ENCODE peak calls at places on chromosomes 2 and 18, in nine cellular contexts. E is neural progenitor cell; S is upper lobe of right lung; B is IMR-90; C is thoracic aorta; W is A549; J is iPS DF 6.9; K is CD8-positive, alpha-beta T cell; H is aorta. U is an unnamed sample.
A peak's percentile ranks its signal among the peaks of the same experiment; 100 is the strongest.

GRCh38 chr2:175432021-175432420 is 250.5 kb upstream of the ATP5MC3 start:
- DNase-seq in E (peak; percentile 43), S (no peak), B (no peak), C (no peak), W (no peak), J (no peak), K (no peak), H (no peak), U (no peak)

GRCh38 chr2:20062615-20063545 is 11.5 kb upstream of the LAPTM4A start:
- DNase-seq in E (no peak), S (no peak), B (peak; percentile 99), C (peak; percentile 38), W (no peak), J (no peak), K (no peak), H (peak; percentile 75), U (no peak)

GRCh38 chr2:19677215-19677777 is 224.5 kb downstream of the TTC32 start:
- DNase-seq in E (no peak), S (no peak), B (no peak), C (no peak), W (no peak), J (no peak), K (no peak), H (no peak), U (no peak)

GRCh38 chr18:64966667-64967066 is 784.1 kb upstream of the CDH7 start:
- DNase-seq in E (peak; percentile 46), S (no peak), B (no peak), C (no peak), W (no peak), J (no peak), K (no peak), H (no peak), U (no peak)

GRCh38 chr2:194087089-194087488 is 1569.9 kb upstream of the SLC39A10 start:
- DNase-seq in E (no peak), S (no peak), B (no peak), C (no peak), W (no peak), J (no peak), K (no peak), H (no peak), U (no peak)

GRCh38 chr2:229089806-229090205 is 181.3 kb downstream of the PID1 start:
- DNase-seq in E (no peak), S (no peak), B (no peak), C (no peak), W (no peak), J (no peak), K (no peak), H (no peak), U (no peak)

GRCh38 chr2:154693941-154694340 is 4.6 kb upstream of the KCNJ3 start:
- DNase-seq in E (no peak), S (no peak), B (no peak), C (no peak), W (no peak), J (no peak), K (no peak), H (no peak), U (no peak)

GRCh38 chr2:190867182-190867581 is 13.4 kb upstream of the GLS start:
- DNase-seq in E (no peak), S (no peak), B (peak; percentile 87), C (no peak), W (no peak), J (no peak), K (no peak), H (no peak), U (no peak)

DNA sequence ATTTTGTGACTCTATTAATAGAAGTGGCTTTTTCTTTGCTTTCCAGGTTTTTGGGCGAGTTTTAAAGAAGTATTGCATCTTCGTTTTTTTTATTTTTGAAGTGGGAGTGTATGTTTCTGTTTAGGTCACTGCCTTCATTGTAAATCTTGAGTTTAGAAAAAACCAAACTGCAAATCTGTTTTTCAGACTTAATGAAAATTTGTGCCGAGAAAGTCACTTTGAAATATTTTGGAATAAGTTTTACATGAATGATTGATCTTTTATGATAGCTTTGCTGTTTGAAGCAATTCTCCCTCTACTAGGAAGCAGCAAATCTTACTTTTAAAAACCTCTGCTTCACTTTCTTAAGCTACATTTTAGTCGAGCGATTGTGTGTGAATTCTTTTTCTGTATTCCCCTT is 2.2 kb downstream of the SMAD4 start:
- DNase-seq in E (no peak), S (no peak), B (no peak), C (no peak), W (no peak), J (no peak), K (no peak), H (no peak), U (no peak)
- H3K4me3 ChIP-seq in E (peak overlapping the region; percentile 72), S (peak overlapping the region; percentile 67), B (no peak overlapping the region), C (peak overlapping the region; percentile 83), W (no peak overlapping the region), J (no peak overlapping the region), K (peak overlapping the region; percentile 74), H (peak overlapping the region; percentile 26), U (peak overlapping the region; percentile 60)

GRCh38 chr2:28654286-28654980 is 97.2 kb upstream of the PPP1CB start:
- DNase-seq in E (no peak), S (no peak), B (no peak), C (no peak), W (no peak), J (no peak), K (no peak), H (no peak), U (no peak)

GRCh38 chr2:28654981-28655322 is 96.7 kb upstream of the PPP1CB start:
- DNase-seq in E (no peak), S (no peak), B (no peak), C (no peak), W (no peak), J (no peak), K (no peak), H (no peak), U (no peak)

GRCh38 chr2:28659127-28659526 is 92.5 kb upstream of the PPP1CB start:
- DNase-seq in E (no peak), S (no peak), B (no peak), C (no peak), W (no peak), J (no peak), K (no peak), H (no peak), U (no peak)

GRCh38 chr2:28658369-28658768 is 93.3 kb upstream of the PPP1CB start:
- DNase-seq in E (no peak), S (no peak), B (peak; percentile 86), C (no peak), W (no peak), J (no peak), K (no peak), H (no peak), U (no peak)

DNA sequence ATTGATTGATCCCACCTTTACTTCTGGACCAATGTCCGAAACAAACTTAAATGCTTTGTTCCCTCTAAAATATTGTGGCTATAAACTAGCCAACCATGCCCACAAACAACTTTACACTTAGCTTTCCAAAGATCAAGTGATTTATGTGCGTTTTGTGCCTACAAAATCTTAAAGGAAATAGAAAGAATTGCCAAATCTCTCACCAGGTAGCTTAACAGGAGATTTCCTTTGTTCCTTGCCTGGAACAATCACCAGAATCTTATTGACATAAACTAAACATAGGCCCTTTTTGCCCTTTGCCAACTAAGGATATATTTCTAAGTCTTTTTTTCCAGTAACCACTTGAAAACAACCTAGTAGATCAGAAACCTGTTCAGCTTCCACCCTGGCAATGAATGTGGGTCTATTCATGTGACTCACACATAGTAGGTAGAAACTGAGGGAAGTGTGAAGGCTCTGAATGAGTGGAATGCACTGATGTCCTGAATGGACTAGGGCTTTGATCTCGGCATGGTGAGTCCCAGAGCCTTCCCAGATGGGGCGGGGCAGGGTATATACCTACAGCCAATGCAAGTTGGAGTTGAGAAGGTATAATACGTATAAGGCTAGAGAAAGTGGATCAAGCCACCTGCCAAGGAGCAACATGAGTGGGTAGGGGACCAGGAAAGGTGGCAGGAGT is 94.6 kb upstream of the PPP1CB start:
- DNase-seq in E (no peak), S (no peak), B (no peak), C (no peak), W (no peak), J (no peak), K (no peak), H (no peak), U (no peak)
- H3K4me1 ChIP-seq in E (no peaks in the 10 kb centered on the region), S (peaks cover 17% of the 10 kb centered on the region), B (peaks cover 18% of the 10 kb centered on the region), C (peaks cover 59% of the 10 kb centered on the region), W (peaks cover 25% of the 10 kb centered on the region), J (no peaks in the 10 kb centered on the region), K (peaks cover 11% of the 10 kb centered on the region), H (peaks cover 2% of the 10 kb centered on the region), U (peaks cover 10% of the 10 kb centered on the region)

DNA sequence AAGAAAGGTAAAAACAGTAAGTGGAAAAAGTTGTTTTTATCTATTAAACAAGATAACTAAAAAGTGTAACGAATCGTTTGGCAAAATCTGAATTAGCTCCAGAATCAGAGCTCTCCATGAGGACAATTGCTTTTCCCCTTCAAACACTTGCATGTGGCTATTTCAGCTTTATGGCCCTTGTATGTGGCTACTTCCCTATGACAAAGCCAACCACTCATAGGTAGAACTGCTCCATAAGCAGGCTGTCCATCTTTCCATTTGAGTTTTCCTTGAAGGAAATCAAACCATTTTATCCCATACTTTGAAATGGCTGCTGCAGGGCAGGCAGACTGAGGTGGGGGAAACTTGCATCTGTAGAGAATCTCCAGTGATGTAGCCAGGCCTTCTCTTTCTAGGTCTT is 445.5 kb upstream of the ID2 start:
- DNase-seq in E (no peak), S (no peak), B (no peak), C (no peak), W (no peak), J (no peak), K (no peak), H (no peak), U (no peak)
- H3K27ac ChIP-seq in E (no peak overlapping the region), S (no peak overlapping the region), B (no peak overlapping the region), C (no peak overlapping the region), W (no peak overlapping the region), J (no peak overlapping the region), K (no peak overlapping the region), H (no peak overlapping the region), U (no peak overlapping the region)

GRCh38 chr2:3344897-3345296 is 32.7 kb downstream of the EIPR1 start:
- DNase-seq in E (no peak), S (peak; percentile 39), B (no peak), C (no peak), W (no peak), J (no peak), K (no peak), H (no peak), U (no peak)

GRCh38 chr2:3343012-3343411 is 34.6 kb downstream of the EIPR1 start:
- DNase-seq in E (no peak), S (peak; percentile 23), B (no peak), C (no peak), W (no peak), J (no peak), K (no peak), H (no peak), U (no peak)

GRCh38 chr2:3349211-3349693 is 28.4 kb downstream of the EIPR1 start:
- DNase-seq in E (no peak), S (peak; percentile 52), B (peak; percentile 17), C (no peak), W (no peak), J (no peak), K (no peak), H (no peak), U (no peak)

GRCh38 chr2:3345621-3346020 is 32.0 kb downstream of the EIPR1 start:
- DNase-seq in E (no peak), S (peak; percentile 17), B (no peak), C (no peak), W (no peak), J (no peak), K (no peak), H (no peak), U (no peak)

DNA sequence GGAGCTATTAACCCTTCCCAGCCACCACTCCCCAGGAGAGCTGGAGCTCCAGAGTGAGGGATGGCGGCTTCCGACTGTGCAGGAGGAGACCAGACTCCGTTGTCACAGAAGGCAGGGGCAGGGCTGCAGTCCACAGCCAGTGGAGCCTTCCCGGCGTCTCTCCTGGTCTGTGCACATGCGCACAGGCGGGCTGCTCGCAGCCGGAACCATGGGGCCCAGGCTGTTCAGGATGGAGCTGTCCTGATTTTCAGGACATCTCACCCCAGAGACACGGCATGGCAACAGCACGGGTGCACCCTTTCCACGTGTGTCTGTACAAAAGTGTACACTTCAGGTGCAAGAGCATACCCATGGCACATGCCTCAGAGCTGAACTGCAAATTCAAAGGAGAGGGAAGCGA is 28.8 kb downstream of the EIPR1 start:
- DNase-seq in E (no peak), S (peak; percentile 62), B (no peak), C (no peak), W (no peak), J (no peak), K (no peak), H (no peak), U (no peak)
- H3K4me3 ChIP-seq in E (no peak overlapping the region), S (no peak overlapping the region), B (no peak overlapping the region), C (no peak overlapping the region), W (no peak overlapping the region), J (no peak overlapping the region), K (no peak overlapping the region), H (no peak overlapping the region), U (no peak overlapping the region)

U was measured in naive thymus-derived CD4-positive, alpha-beta T cell.